ENCODE peak calls at places on chromosome 12, in four cellular contexts. F, M, W and V are unnamed samples.

GRCh38 chr12:7161811-7162210 is 27.7 kb upstream of the PEX5 start:
- DNase-seq in M (no peak), F (no peak), W (no peak), V (no peak)

GRCh38 chr12:93950321-93950720 is 198.1 kb upstream of the PLXNC1 start:
- DNase-seq in M (no peak), W (no peak), F (no peak), V (no peak)

GRCh38 chr12:113359939-113360748 is 1.8 kb downstream of the PLBD2 start:
- DNase-seq in M (no peak), F (peak; percentile 16), W (peak; percentile 14), V (no peak)

GRCh38 chr12:57448669-57449068 is 6.4 kb upstream of the INHBE start:
- DNase-seq in M (no peak), W (no peak), F (no peak), V (no peak)

GRCh38 chr12:9910716-9911421 is 21.3 kb downstream of the CLEC2A start:
- DNase-seq in F (peak; percentile 32), W (no peak), M (no peak), V (no peak)

GRCh38 chr12:32025906-32026305 is 66.7 kb downstream of the RESF1 start:
- DNase-seq in M (no peak), F (no peak), W (no peak), V (no peak)

GRCh38 chr12:43805149-43805856 is 814 bp downstream of the TWF1 start:
- DNase-seq in M (no peak), F (no peak), W (peak; percentile 7), V (no peak)

GRCh38 chr12:32946504-32947131 is 50.0 kb upstream of the PKP2 start:
- DNase-seq in W (no peak), F (no peak), M (no peak), V (no peak)

GRCh38 chr12:51393676-51394545 is 2.7 kb upstream of the GALNT6 start:
- DNase-seq in M (no peak), F (no peak), W (peak; percentile 38), V (peak; percentile 72)

GRCh38 chr12:46555379-46555778 is 182.8 kb upstream of the SLC38A2 start:
- DNase-seq in W (no peak), F (no peak), M (peak; percentile 66), V (no peak)

GRCh38 chr12:124392991-124393790 is 98.3 kb downstream of the RFLNA start:
- DNase-seq in W (peak; percentile 88), M (peak; percentile 90), F (peak; percentile 76), V (no peak)

GRCh38 chr12:120800665-120801064 is 75.0 kb downstream of the ACADS start:
- DNase-seq in F (no peak), W (no peak), M (no peak), V (no peak)

GRCh38 chr12:120801146-120801545 is 75.5 kb downstream of the ACADS start:
- DNase-seq in F (no peak), M (peak; percentile 65), W (no peak), V (no peak)

GRCh38 chr12:120798696-120799095 is 73.1 kb downstream of the ACADS start:
- DNase-seq in F (no peak), M (no peak), W (no peak), V (no peak)

GRCh38 chr12:120797677-120798642 is 72.3 kb downstream of the ACADS start:
- DNase-seq in W (no peak), F (peak; percentile 26), M (no peak), V (no peak)

DNA sequence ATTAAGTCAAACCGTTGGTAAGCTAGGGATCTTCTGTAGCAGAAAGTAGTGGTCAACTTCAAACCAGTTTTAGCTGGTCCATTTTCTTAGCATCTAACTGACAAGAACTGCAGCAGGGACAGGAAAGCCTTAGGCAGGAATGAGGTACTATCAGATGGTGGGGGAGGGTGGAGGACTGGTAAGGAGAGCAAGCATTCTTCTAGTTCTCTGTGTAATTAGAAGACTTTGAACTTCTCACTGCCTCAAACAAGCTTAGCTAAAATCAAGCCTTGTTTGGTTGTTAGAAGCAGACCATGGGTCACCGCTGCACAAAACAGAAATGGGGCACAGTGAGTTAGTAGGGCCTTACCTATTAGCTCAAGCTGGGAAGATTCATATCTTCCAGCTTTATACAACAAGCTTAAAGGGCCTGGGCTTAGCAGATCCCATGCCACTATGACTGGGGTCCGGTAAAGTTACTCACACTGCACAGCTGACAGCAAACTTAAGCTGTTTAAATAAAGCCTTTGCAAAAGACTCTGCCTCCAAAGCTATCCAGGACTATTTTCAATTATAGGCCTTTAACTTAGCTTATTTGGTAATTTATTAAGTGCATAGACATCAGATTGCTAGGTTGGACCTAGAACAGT is 73.9 kb downstream of the ACADS start:
- DNase-seq in M (no peak), W (no peak), F (peak; percentile 86), V (no peak)
- H3K27ac ChIP-seq in M (no peak overlapping the region), W (no peak overlapping the region), F (no peak overlapping the region), V (no peak overlapping the region)

GRCh38 chr12:22275847-22276246 is 58.7 kb downstream of the ST8SIA1 start:
- DNase-seq in M (peak; percentile 97), W (peak; percentile 73), F (peak; percentile 92), V (peak; percentile 91)
- H3K27ac ChIP-seq in M (peak overlapping the region; percentile 93), W (no peak overlapping the region), F (no peak overlapping the region), V (peak overlapping the region; percentile 73)

GRCh38 chr12:128076188-128076587 is 190.8 kb upstream of the TMEM132C start:
- DNase-seq in M (no peak), W (no peak), F (peak; percentile 28), V (no peak)
- H3K27ac ChIP-seq in M (no peak overlapping the region), W (no peak overlapping the region), F (no peak overlapping the region), V (no peak overlapping the region)

GRCh38 chr12:22657538-22657937 is 32.6 kb downstream of the ETNK1 start:
- DNase-seq in W (no peak), M (no peak), F (no peak), V (peak; percentile 6)

GRCh38 chr12:22656835-22657234 is 31.9 kb downstream of the ETNK1 start:
- DNase-seq in F (no peak), M (no peak), W (no peak), V (peak; percentile 18)

GRCh38 chr12:22656376-22656775 is 31.4 kb downstream of the ETNK1 start:
- DNase-seq in F (no peak), W (no peak), M (no peak), V (no peak)

GRCh38 chr12:22653075-22653474 is 28.1 kb downstream of the ETNK1 start:
- DNase-seq in F (no peak), W (no peak), M (no peak), V (no peak)

GRCh38 chr12:22653790-22654189 is 28.8 kb downstream of the ETNK1 start:
- DNase-seq in M (peak; percentile 37), F (no peak), W (no peak), V (no peak)
- H3K27ac ChIP-seq in M (no peak overlapping the region), F (no peak overlapping the region), W (no peak overlapping the region), V (peak overlapping the region; percentile 27)

DNA sequence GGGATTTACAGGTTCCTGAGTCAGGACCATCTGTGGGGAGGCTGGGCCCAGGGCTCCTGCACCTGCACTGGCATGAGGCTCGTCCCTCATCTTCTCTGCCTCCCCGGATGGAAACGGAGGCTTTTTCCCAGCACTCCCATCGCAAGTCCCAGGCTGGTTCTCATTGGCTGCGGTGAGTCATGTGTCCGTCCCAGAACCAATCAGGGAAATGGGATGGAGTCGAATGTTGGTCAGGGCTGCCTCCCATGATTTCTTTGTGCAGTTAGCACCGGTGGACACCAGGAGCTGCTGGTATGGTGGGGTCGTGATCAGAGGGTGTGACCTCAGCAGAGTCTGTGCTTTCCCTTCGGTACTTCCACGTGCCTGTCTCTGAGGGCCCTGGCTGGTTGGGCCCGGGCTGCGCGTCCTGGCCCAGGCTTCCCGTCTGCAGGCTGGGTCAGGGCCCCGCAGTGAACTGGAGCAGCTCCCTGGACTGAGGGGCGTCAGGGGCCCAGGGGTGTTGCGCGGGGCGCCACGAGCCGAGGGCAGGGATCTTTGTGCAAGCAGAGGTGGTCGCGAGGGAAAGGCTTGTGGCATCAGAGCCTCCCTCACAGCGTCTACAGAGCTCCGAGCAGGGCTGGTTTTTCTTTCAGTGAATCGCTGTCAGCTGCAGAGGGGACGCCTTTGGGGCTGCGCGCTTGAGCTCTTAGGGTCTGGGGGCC is 168.1 kb downstream of the ADGRD1 start:
- DNase-seq in F (peak; percentile 49), W (no peak), M (no peak), V (no peak)
- H3K27ac ChIP-seq in F (no peak overlapping the region), W (no peak overlapping the region), M (no peak overlapping the region), V (no peak overlapping the region)